ENCODE peak calls at places on chromosomes 13 and 19, in seven cellular contexts. One of them, this sample, is unnamed. For H3K4me1, the result is how much of the 10 kb centered on the place peaks cover.

GRCh38 chr13:99498304-99499161 is 2.7 kb upstream of the TM9SF2 start:
- DNase-seq in left lung: peak
- DNase-seq in esophagus muscularis mucosa: peak
- DNase-seq in suprapubic skin: peak
- DNase-seq in DND-41: no peak
- DNase-seq in cardiac muscle cell: peak
- DNase-seq in ascending aorta: peak
- DNase-seq in this sample: peak

GRCh38 chr13:51818771-51819511 is 15.0 kb upstream of the DHRS12 start:
- DNase-seq in ascending aorta: no peak
- DNase-seq in suprapubic skin: no peak
- DNase-seq in cardiac muscle cell: peak
- DNase-seq in esophagus muscularis mucosa: no peak
- DNase-seq in left lung: no peak
- DNase-seq in DND-41: no peak
- DNase-seq in this sample: no peak

GRCh38 chr19:55519461-55520311 is 17.2 kb downstream of the SBK2 start:
- DNase-seq in esophagus muscularis mucosa: no peak
- DNase-seq in suprapubic skin: no peak
- DNase-seq in left lung: no peak
- DNase-seq in DND-41: no peak
- DNase-seq in cardiac muscle cell: peak
- DNase-seq in ascending aorta: no peak
- DNase-seq in this sample: no peak

GRCh38 chr13:75357576-75358295 is 124.2 kb downstream of the TBC1D4 start:
- DNase-seq in DND-41: peak
- DNase-seq in left lung: no peak
- DNase-seq in esophagus muscularis mucosa: no peak
- DNase-seq in cardiac muscle cell: peak
- DNase-seq in suprapubic skin: no peak
- DNase-seq in ascending aorta: no peak
- DNase-seq in this sample: peak

GRCh38 chr19:43755256-43755801 is 567 bp upstream of the SMG9 start:
- DNase-seq in cardiac muscle cell: peak
- DNase-seq in suprapubic skin: peak
- DNase-seq in ascending aorta: no peak
- DNase-seq in left lung: peak
- DNase-seq in DND-41: peak
- DNase-seq in esophagus muscularis mucosa: no peak
- DNase-seq in this sample: peak

GRCh38 chr19:40449506-40449905 is 5.4 kb upstream of the SERTAD3 start:
- DNase-seq in DND-41: no peak
- DNase-seq in cardiac muscle cell: no peak
- DNase-seq in esophagus muscularis mucosa: no peak
- DNase-seq in suprapubic skin: no peak
- DNase-seq in ascending aorta: no peak
- DNase-seq in left lung: no peak
- DNase-seq in this sample: no peak

GRCh38 chr19:47824396-47824795 is 2.7 kb downstream of the CRX start:
- DNase-seq in left lung: no peak
- DNase-seq in suprapubic skin: no peak
- DNase-seq in DND-41: no peak
- DNase-seq in ascending aorta: no peak
- DNase-seq in esophagus muscularis mucosa: no peak
- DNase-seq in cardiac muscle cell: no peak
- DNase-seq in this sample: no peak

GRCh38 chr19:56118666-56119584 is 2.2 kb downstream of the ZNF787 start:
- DNase-seq in esophagus muscularis mucosa: no peak
- DNase-seq in suprapubic skin: no peak
- DNase-seq in DND-41: no peak
- DNase-seq in cardiac muscle cell: no peak
- DNase-seq in left lung: no peak
- DNase-seq in ascending aorta: no peak
- DNase-seq in this sample: no peak

GRCh38 chr13:108368240-108368898 is 98.9 kb downstream of the TNFSF13B start:
- DNase-seq in esophagus muscularis mucosa: no peak
- DNase-seq in suprapubic skin: no peak
- DNase-seq in cardiac muscle cell: no peak
- DNase-seq in left lung: no peak
- DNase-seq in ascending aorta: no peak
- DNase-seq in DND-41: no peak
- DNase-seq in this sample: no peak

GRCh38 chr19:17830567-17831418 is 9.5 kb upstream of the INSL3 start:
- DNase-seq in left lung: peak
- DNase-seq in suprapubic skin: peak
- DNase-seq in DND-41: peak
- DNase-seq in esophagus muscularis mucosa: no peak
- DNase-seq in ascending aorta: no peak
- DNase-seq in cardiac muscle cell: peak
- DNase-seq in this sample: peak

GRCh38 chr13:109569938-109570711 is 216.3 kb downstream of the IRS2 start:
- DNase-seq in left lung: no peak
- DNase-seq in suprapubic skin: no peak
- DNase-seq in ascending aorta: no peak
- DNase-seq in DND-41: peak
- DNase-seq in cardiac muscle cell: no peak
- DNase-seq in esophagus muscularis mucosa: no peak
- DNase-seq in this sample: no peak

GRCh38 chr19:47363758-47364529 is 14.8 kb downstream of the DHX34 start:
- DNase-seq in suprapubic skin: no peak
- DNase-seq in DND-41: no peak
- DNase-seq in left lung: no peak
- DNase-seq in esophagus muscularis mucosa: no peak
- DNase-seq in cardiac muscle cell: peak
- DNase-seq in ascending aorta: no peak
- DNase-seq in this sample: no peak

DNA sequence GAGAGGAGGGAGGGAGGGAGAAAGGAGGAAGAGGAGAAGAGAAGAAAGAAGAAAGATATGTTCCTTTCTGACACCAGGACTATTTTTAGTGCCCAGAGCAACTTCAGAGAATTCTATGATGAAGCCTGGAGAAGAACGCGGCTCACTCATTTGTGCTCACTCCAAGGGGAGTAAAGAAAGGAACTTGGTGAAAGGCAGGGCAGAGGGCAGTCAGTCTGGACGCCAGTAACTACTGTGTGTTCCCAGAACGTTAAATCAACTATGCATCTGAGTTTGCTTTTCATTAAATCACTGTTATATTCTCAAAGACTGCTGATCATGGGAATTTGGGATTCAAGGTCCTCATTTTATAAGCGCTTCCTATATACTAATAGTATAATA is 154.3 kb downstream of the DCT start:
- DNase-seq in cardiac muscle cell: no peak
- DNase-seq in left lung: no peak
- DNase-seq in suprapubic skin: no peak
- DNase-seq in DND-41: no peak
- DNase-seq in esophagus muscularis mucosa: peak
- DNase-seq in ascending aorta: no peak
- DNase-seq in this sample: no peak
- H3K4me1 ChIP-seq in cardiac muscle cell: under half
- H3K4me1 ChIP-seq in left lung: under half
- H3K4me1 ChIP-seq in suprapubic skin: under half
- H3K4me1 ChIP-seq in DND-41: half or more
- H3K4me1 ChIP-seq in esophagus muscularis mucosa: under half
- H3K4me1 ChIP-seq in ascending aorta: under half
- H3K4me1 ChIP-seq in this sample: under half

DNA sequence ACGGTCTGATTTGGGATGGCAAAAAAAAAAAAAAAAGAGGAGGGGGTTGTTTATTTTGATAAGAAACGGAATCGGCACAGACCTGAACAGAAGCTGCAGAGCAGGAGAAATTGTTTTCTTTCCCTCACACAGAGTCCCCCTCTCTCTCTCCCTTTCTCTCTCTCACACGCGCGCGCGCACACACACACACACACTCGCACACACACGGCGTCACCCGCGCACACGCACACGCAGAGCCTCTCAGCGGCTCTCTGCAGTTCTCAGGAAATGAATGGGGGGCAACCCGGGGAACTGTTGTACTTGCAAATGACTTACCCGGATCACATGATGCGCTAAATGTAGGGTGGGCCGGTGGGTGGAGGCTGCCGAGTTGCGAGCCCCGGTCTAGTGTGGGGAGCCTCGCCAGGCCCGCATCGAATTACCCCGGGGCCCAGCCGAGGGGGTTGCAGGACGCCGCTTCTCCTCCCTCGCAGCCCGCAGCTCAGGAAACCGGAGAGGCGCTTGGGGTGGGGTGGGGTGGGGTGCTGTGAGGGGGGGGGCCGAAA is 475 bp downstream of the KLF12 start:
- DNase-seq in esophagus muscularis mucosa: peak
- DNase-seq in left lung: peak
- DNase-seq in suprapubic skin: peak
- DNase-seq in DND-41: peak
- DNase-seq in cardiac muscle cell: peak
- DNase-seq in ascending aorta: peak
- DNase-seq in this sample: peak
- TF ChIP-seq CTCF in esophagus muscularis mucosa: no peak
- TF ChIP-seq CTCF in left lung: no peak
- TF ChIP-seq CTCF in suprapubic skin: no peak
- TF ChIP-seq CTCF in DND-41: no peak
- TF ChIP-seq CTCF in cardiac muscle cell: no peak
- TF ChIP-seq CTCF in ascending aorta: no peak
- TF ChIP-seq CTCF in this sample: no peak

GRCh38 chr13:39417131-39417530 is 185.9 kb downstream of the LHFPL6 start:
- DNase-seq in left lung: no peak
- DNase-seq in DND-41: no peak
- DNase-seq in cardiac muscle cell: peak
- DNase-seq in esophagus muscularis mucosa: no peak
- DNase-seq in suprapubic skin: no peak
- DNase-seq in ascending aorta: no peak
- DNase-seq in this sample: peak

GRCh38 chr13:39417643-39418042 is 185.3 kb downstream of the LHFPL6 start:
- DNase-seq in cardiac muscle cell: peak
- DNase-seq in left lung: no peak
- DNase-seq in DND-41: no peak
- DNase-seq in suprapubic skin: no peak
- DNase-seq in ascending aorta: no peak
- DNase-seq in esophagus muscularis mucosa: no peak
- DNase-seq in this sample: no peak

GRCh38 chr13:39419068-39419467 is 183.9 kb downstream of the LHFPL6 start:
- DNase-seq in esophagus muscularis mucosa: no peak
- DNase-seq in suprapubic skin: no peak
- DNase-seq in cardiac muscle cell: no peak
- DNase-seq in left lung: no peak
- DNase-seq in ascending aorta: no peak
- DNase-seq in DND-41: no peak
- DNase-seq in this sample: no peak

GRCh38 chr13:39418424-39418823 is 184.6 kb downstream of the LHFPL6 start:
- DNase-seq in cardiac muscle cell: no peak
- DNase-seq in left lung: no peak
- DNase-seq in ascending aorta: no peak
- DNase-seq in esophagus muscularis mucosa: no peak
- DNase-seq in DND-41: no peak
- DNase-seq in suprapubic skin: no peak
- DNase-seq in this sample: no peak

DNA sequence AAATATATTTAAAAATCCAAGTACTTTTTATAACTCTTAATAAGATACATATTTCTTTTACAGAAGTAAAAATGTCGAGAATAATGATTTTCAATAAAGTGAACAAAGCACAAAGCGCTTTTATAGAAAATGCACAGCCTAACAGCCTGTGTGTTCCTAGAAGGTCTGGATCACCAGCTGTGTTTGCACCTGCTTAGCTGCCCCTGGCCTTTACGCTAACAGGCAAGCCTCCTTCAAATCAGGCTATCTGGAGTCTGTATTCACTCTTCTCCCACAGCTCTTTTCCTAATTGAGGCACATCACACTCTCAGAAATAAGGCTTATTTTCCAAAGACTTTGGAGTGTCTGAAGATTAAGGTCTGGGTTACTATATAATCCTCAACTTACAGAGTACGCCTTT is 183.1 kb downstream of the LHFPL6 start:
- DNase-seq in cardiac muscle cell: no peak
- DNase-seq in suprapubic skin: no peak
- DNase-seq in DND-41: no peak
- DNase-seq in ascending aorta: no peak
- DNase-seq in left lung: no peak
- DNase-seq in esophagus muscularis mucosa: no peak
- DNase-seq in this sample: no peak
- H3K4me1 ChIP-seq in cardiac muscle cell: under half
- H3K4me1 ChIP-seq in suprapubic skin: under half
- H3K4me1 ChIP-seq in DND-41: under half
- H3K4me1 ChIP-seq in ascending aorta: under half
- H3K4me1 ChIP-seq in left lung: under half
- H3K4me1 ChIP-seq in esophagus muscularis mucosa: under half
- H3K4me1 ChIP-seq in this sample: under half

GRCh38 chr19:15195381-15195964 is 5.3 kb downstream of the NOTCH3 start:
- DNase-seq in left lung: peak
- DNase-seq in esophagus muscularis mucosa: no peak
- DNase-seq in DND-41: no peak
- DNase-seq in cardiac muscle cell: peak
- DNase-seq in ascending aorta: peak
- DNase-seq in suprapubic skin: peak
- DNase-seq in this sample: peak
- TF ChIP-seq CTCF in left lung: no peak
- TF ChIP-seq CTCF in esophagus muscularis mucosa: no peak
- TF ChIP-seq CTCF in DND-41: no peak
- TF ChIP-seq CTCF in cardiac muscle cell: peak
- TF ChIP-seq CTCF in ascending aorta: no peak
- TF ChIP-seq CTCF in suprapubic skin: no peak
- TF ChIP-seq CTCF in this sample: no peak

GRCh38 chr13:24161980-24162517 is 1.5 kb downstream of the SPATA13 start:
- DNase-seq in left lung: no peak
- DNase-seq in DND-41: no peak
- DNase-seq in esophagus muscularis mucosa: no peak
- DNase-seq in ascending aorta: no peak
- DNase-seq in cardiac muscle cell: no peak
- DNase-seq in suprapubic skin: no peak
- DNase-seq in this sample: no peak
- H3K4me1 ChIP-seq in left lung: under half
- H3K4me1 ChIP-seq in DND-41: under half
- H3K4me1 ChIP-seq in esophagus muscularis mucosa: under half
- H3K4me1 ChIP-seq in ascending aorta: under half
- H3K4me1 ChIP-seq in cardiac muscle cell: under half
- H3K4me1 ChIP-seq in suprapubic skin: under half
- H3K4me1 ChIP-seq in this sample: under half

DNA sequence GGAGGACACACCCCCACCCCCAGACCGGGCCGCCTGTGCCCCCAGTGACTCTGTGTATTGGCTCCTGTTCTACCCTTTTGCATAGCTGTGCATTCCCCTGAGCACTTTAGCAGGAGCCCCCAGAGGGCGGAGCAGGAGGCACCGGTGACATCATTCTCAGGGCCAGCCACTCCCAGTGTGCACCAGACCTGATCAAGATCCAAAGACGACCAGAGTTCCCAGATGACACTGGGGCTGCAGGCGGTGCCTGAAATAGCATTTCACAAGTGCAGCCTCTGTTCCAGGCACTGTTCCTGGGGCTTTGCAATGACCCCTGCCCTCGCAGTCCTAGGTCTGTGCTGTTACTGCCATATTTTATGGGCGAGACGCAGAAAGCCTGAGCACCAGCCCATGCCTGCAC is 14.5 kb upstream of the PTPRS start:
- DNase-seq in suprapubic skin: no peak
- DNase-seq in esophagus muscularis mucosa: no peak
- DNase-seq in DND-41: no peak
- DNase-seq in left lung: no peak
- DNase-seq in ascending aorta: no peak
- DNase-seq in cardiac muscle cell: no peak
- DNase-seq in this sample: peak
- TF ChIP-seq CTCF in suprapubic skin: no peak
- TF ChIP-seq CTCF in esophagus muscularis mucosa: no peak
- TF ChIP-seq CTCF in DND-41: no peak
- TF ChIP-seq CTCF in left lung: no peak
- TF ChIP-seq CTCF in ascending aorta: no peak
- TF ChIP-seq CTCF in cardiac muscle cell: no peak
- TF ChIP-seq CTCF in this sample: no peak

This sample was measured in BE2C.